ENCODE peak calls at places on chromosomes 3 and 15, in eight cellular contexts. P is AG04450, Q is tibial artery, L is uterus, T is heart right ventricle, Z is stomach, A is neuronal stem cell, U is hepatocyte. D is an unnamed sample.

GRCh38 chr3:6491768-6492167 is 369.1 kb upstream of the GRM7 start:
- DNase-seq in Q (no peak), L (no peak), P (no peak), U (no peak), Z (no peak), A (no peak), T (no peak), D (no peak)

GRCh38 chr15:70752142-70752754 is 11.1 kb downstream of the UACA start:
- DNase-seq in L (no peak), Z (no peak), T (peak; percentile 65), A (no peak), P (no peak), Q (peak; percentile 79), U (no peak), D (peak; percentile 79)

GRCh38 chr15:80693682-80694623 is 1.2 kb upstream of the ABHD17C start:
- DNase-seq in Z (peak; percentile 44), T (no peak), U (no peak), A (no peak), Q (no peak), L (no peak), P (no peak), D (no peak)

GRCh38 chr15:31296304-31297220 is 30.1 kb upstream of the KLF13 start:
- DNase-seq in T (peak; percentile 4), A (no peak), Z (peak; percentile 91), P (no peak), L (no peak), U (peak; percentile 74), Q (no peak), D (no peak)

GRCh38 chr3:149384911-149385321 is 7.5 kb upstream of the TM4SF1 start:
- DNase-seq in T (no peak), Z (no peak), A (no peak), U (no peak), P (peak; percentile 61), L (peak; percentile 27), Q (no peak), D (no peak)

GRCh38 chr15:81358248-81358647 is 15.8 kb downstream of the TMC3 start:
- DNase-seq in T (no peak), L (no peak), A (no peak), Z (no peak), U (no peak), Q (no peak), P (no peak), D (no peak)

GRCh38 chr3:14550651-14551611 is 10.8 kb upstream of the GRIP2 start:
- DNase-seq in A (no peak), Z (no peak), U (no peak), T (no peak), P (no peak), Q (no peak), L (peak; percentile 36), D (no peak)

GRCh38 chr15:59372352-59373211 is at the start of gene MYO1E:
- DNase-seq in P (peak; percentile 94), Z (peak; percentile 91), Q (peak; percentile 94), T (peak; percentile 94), A (peak; percentile 90), U (peak; percentile 95), L (peak; percentile 86), D (peak; percentile 81)

GRCh38 chr15:86685263-86685662 is 605.6 kb downstream of the AGBL1 start:
- DNase-seq in Z (no peak), Q (no peak), L (no peak), T (no peak), U (no peak), P (no peak), A (no peak), D (no peak)

GRCh38 chr3:113557374-113557773 is 25.0 kb downstream of the SIDT1 start:
- DNase-seq in Z (no peak), T (no peak), P (no peak), A (no peak), L (no peak), Q (no peak), U (peak; percentile 36), D (no peak)

GRCh38 chr3:49653016-49653415 is 21.1 kb upstream of the APEH start:
- DNase-seq in Q (no peak), T (no peak), U (no peak), P (no peak), A (no peak), L (no peak), Z (no peak), D (no peak)

GRCh38 chr3:117144832-117145231 is 435.3 kb downstream of the TUSC7 start:
- DNase-seq in L (no peak), A (no peak), P (no peak), Z (no peak), Q (no peak), T (no peak), U (no peak), D (no peak)

GRCh38 chr3:182215881-182216280 is 504.2 kb downstream of the SOX2 start:
- DNase-seq in Z (no peak), P (no peak), U (no peak), L (no peak), Q (no peak), A (no peak), T (no peak), D (no peak)

GRCh38 chr3:64653101-64653500 is 34.7 kb downstream of the ADAMTS9 start:
- DNase-seq in T (no peak), Q (no peak), L (no peak), P (no peak), U (no peak), Z (no peak), A (no peak), D (no peak)

GRCh38 chr3:127984241-127984975 is 67.8 kb upstream of the SEC61A1 start:
- DNase-seq in U (no peak), T (no peak), A (no peak), P (no peak), Q (no peak), L (no peak), Z (no peak), D (no peak)

GRCh38 chr3:141326626-141327025 is 41.7 kb upstream of the ZBTB38 start:
- DNase-seq in Z (no peak), A (no peak), T (no peak), Q (no peak), P (no peak), U (no peak), L (no peak), D (no peak)
- H3K27ac ChIP-seq in Z (no peak overlapping the region), A (no peak overlapping the region), T (no peak overlapping the region), Q (no peak overlapping the region), P (no peak overlapping the region), U (peak overlapping the region; percentile 86), L (no peak overlapping the region), D (no peak overlapping the region)

GRCh38 chr15:51096976-51097375 is 2.3 kb upstream of the TNFAIP8L3 start:
- DNase-seq in P (no peak), T (no peak), A (no peak), Q (no peak), U (no peak), Z (no peak), L (no peak), D (no peak)

GRCh38 chr15:51093865-51094605 is 671 bp downstream of the TNFAIP8L3 start:
- DNase-seq in T (no peak), A (no peak), P (no peak), L (peak; percentile 66), U (peak; percentile 46), Z (no peak), Q (peak; percentile 89), D (peak; percentile 45)

GRCh38 chr15:51094606-51095569 is at the start of gene TNFAIP8L3:
- DNase-seq in A (peak; percentile 18), T (no peak), P (no peak), Z (no peak), U (peak; percentile 57), L (peak; percentile 66), Q (peak; percentile 75), D (peak; percentile 29)

GRCh38 chr15:51097553-51098330 is 3.0 kb upstream of the TNFAIP8L3 start:
- DNase-seq in Z (no peak), U (peak; percentile 29), P (no peak), Q (no peak), A (no peak), T (no peak), L (peak; percentile 44), D (no peak)

DNA sequence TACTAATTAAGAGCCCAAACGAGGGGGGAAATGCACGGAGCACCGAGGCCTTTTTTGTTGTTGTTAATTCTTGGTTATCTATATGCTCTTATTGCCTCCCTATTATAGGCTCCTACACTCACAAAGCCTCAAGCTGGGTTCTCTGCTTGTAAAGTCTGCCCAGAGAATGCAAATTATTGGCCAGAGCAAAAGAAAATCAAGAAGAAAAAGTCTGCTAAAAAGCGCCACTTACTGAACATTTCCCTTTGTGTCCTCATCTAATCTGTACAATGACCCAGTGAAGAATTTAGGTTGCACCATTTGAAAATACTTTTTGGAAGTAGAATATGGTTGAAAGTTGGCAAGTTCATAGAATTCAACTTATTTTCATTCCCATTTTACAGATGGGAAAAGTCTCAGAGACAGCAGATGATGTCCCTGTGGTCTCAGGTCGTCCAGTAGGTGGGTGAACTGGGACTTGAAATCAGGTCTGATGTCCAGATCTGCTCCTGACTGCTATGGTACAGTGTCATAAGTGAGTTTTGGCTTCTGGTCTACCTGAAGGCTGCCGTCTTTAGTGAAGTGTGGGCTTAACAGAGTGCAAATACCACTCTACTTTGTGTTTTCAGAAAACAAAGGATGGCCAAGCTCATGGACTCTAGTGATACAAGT is 1.1 kb upstream of the TNFAIP8L3 start:
- DNase-seq in Q (no peak), Z (no peak), T (no peak), L (no peak), A (no peak), P (no peak), U (no peak), D (no peak)
- H3K4me3 ChIP-seq in Q (peak overlapping the region; percentile 92), Z (peak overlapping the region; percentile 68), T (no peak overlapping the region), L (peak overlapping the region; percentile 88), A (no peak overlapping the region), P (no peak overlapping the region), U (peak overlapping the region; percentile 45), D (peak overlapping the region; percentile 76)

DNA sequence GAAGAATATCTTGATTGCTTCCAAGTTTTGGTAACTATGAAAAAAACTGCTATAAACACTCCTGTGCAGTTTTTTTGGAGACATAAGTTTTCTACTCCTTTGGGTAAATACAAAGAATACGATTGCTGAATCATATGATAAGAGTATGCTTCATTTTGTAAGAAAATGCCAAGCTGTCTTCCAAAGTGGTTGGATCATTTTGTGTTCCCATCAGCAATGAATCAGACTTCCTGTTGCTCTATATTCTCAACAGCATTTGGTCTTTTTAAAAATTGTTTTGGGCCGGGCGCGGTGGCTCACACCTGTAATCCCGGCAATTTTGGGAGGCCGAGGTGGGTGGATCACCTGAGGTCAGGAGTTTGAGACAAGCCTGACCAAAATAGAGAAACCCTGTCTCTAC is 14.5 kb downstream of the BTD start:
- DNase-seq in P (no peak), T (no peak), Z (no peak), A (no peak), U (no peak), L (no peak), Q (no peak), D (no peak)
- H3K27ac ChIP-seq in P (no peak overlapping the region), T (no peak overlapping the region), Z (no peak overlapping the region), A (no peak overlapping the region), U (no peak overlapping the region), L (no peak overlapping the region), Q (no peak overlapping the region), D (no peak overlapping the region)

GRCh38 chr3:169667380-169667671 is 3.8 kb upstream of the MECOM start:
- DNase-seq in U (no peak), T (no peak), L (no peak), Q (no peak), A (no peak), Z (no peak), P (no peak), D (no peak)
- H3K4me3 ChIP-seq in U (no peak overlapping the region), T (no peak overlapping the region), L (no peak overlapping the region), Q (no peak overlapping the region), A (no peak overlapping the region), Z (peak overlapping the region; percentile 46), P (no peak overlapping the region), D (no peak overlapping the region)